ENCODE peak calls at places on chromosomes 5 and 9, in six cellular contexts. One of them, this sample, is unnamed.

GRCh38 chr5:9927106-9927505 is 297.0 kb upstream of the TAS2R1 start:
- DNase-seq in hepatocyte: no peak
- DNase-seq in GM03348: peak; percentile 15
- DNase-seq in HuH-7: no peak
- DNase-seq in spleen: no peak
- DNase-seq in activated CD4-positive, alpha-beta memory T cell treated with anti-CD3 and anti-CD28 coated beads for 36 hours: no peak
- DNase-seq in this sample: no peak

GRCh38 chr9:137720571-137721110 is 101.8 kb downstream of the EHMT1 start:
- DNase-seq in activated CD4-positive, alpha-beta memory T cell treated with anti-CD3 and anti-CD28 coated beads for 36 hours: no peak
- DNase-seq in hepatocyte: no peak
- DNase-seq in HuH-7: peak; percentile 30
- DNase-seq in spleen: no peak
- DNase-seq in GM03348: no peak
- DNase-seq in this sample: no peak

GRCh38 chr9:14424983-14425382 is 111.0 kb upstream of the NFIB start:
- DNase-seq in GM03348: no peak
- DNase-seq in hepatocyte: no peak
- DNase-seq in spleen: no peak
- DNase-seq in HuH-7: no peak
- DNase-seq in activated CD4-positive, alpha-beta memory T cell treated with anti-CD3 and anti-CD28 coated beads for 36 hours: no peak
- DNase-seq in this sample: no peak

GRCh38 chr5:67383451-67383850 is 186.9 kb upstream of the CD180 start:
- DNase-seq in GM03348: no peak
- DNase-seq in activated CD4-positive, alpha-beta memory T cell treated with anti-CD3 and anti-CD28 coated beads for 36 hours: no peak
- DNase-seq in hepatocyte: no peak
- DNase-seq in spleen: no peak
- DNase-seq in HuH-7: no peak
- DNase-seq in this sample: no peak

GRCh38 chr5:39148983-39149534 is 70.3 kb downstream of the FYB1 start:
- DNase-seq in GM03348: peak; percentile 34
- DNase-seq in HuH-7: no peak
- DNase-seq in activated CD4-positive, alpha-beta memory T cell treated with anti-CD3 and anti-CD28 coated beads for 36 hours: no peak
- DNase-seq in spleen: no peak
- DNase-seq in hepatocyte: no peak
- DNase-seq in this sample: no peak

GRCh38 chr5:108637110-108637509 is 110.6 kb upstream of the FER start:
- DNase-seq in HuH-7: no peak
- DNase-seq in spleen: no peak
- DNase-seq in GM03348: peak; percentile 24
- DNase-seq in activated CD4-positive, alpha-beta memory T cell treated with anti-CD3 and anti-CD28 coated beads for 36 hours: no peak
- DNase-seq in hepatocyte: no peak
- DNase-seq in this sample: no peak

GRCh38 chr5:8436919-8437318 is 568.0 kb downstream of the MTRR start:
- DNase-seq in hepatocyte: no peak
- DNase-seq in activated CD4-positive, alpha-beta memory T cell treated with anti-CD3 and anti-CD28 coated beads for 36 hours: no peak
- DNase-seq in spleen: no peak
- DNase-seq in GM03348: no peak
- DNase-seq in HuH-7: no peak
- DNase-seq in this sample: no peak

GRCh38 chr9:18746631-18747030 is 272.7 kb downstream of the ADAMTSL1 start:
- DNase-seq in GM03348: no peak
- DNase-seq in spleen: no peak
- DNase-seq in HuH-7: no peak
- DNase-seq in activated CD4-positive, alpha-beta memory T cell treated with anti-CD3 and anti-CD28 coated beads for 36 hours: no peak
- DNase-seq in hepatocyte: no peak
- DNase-seq in this sample: no peak

GRCh38 chr5:16894236-16895057 is 41.6 kb downstream of the MYO10 start:
- DNase-seq in HuH-7: peak; percentile 28
- DNase-seq in hepatocyte: peak; percentile 81
- DNase-seq in activated CD4-positive, alpha-beta memory T cell treated with anti-CD3 and anti-CD28 coated beads for 36 hours: no peak
- DNase-seq in GM03348: peak; percentile 39
- DNase-seq in spleen: no peak
- DNase-seq in this sample: no peak

GRCh38 chr5:96661101-96661840 is 905 bp upstream of the CAST start:
- DNase-seq in spleen: peak; percentile 78
- DNase-seq in hepatocyte: peak; percentile 38
- DNase-seq in activated CD4-positive, alpha-beta memory T cell treated with anti-CD3 and anti-CD28 coated beads for 36 hours: peak; percentile 62
- DNase-seq in HuH-7: peak; percentile 23
- DNase-seq in GM03348: peak; percentile 32
- DNase-seq in this sample: no peak

GRCh38 chr5:173187054-173187743 is 42.9 kb downstream of the BNIP1 start:
- DNase-seq in spleen: no peak
- DNase-seq in HuH-7: no peak
- DNase-seq in activated CD4-positive, alpha-beta memory T cell treated with anti-CD3 and anti-CD28 coated beads for 36 hours: peak; percentile 25
- DNase-seq in GM03348: no peak
- DNase-seq in hepatocyte: no peak
- DNase-seq in this sample: no peak

GRCh38 chr5:138508958-138509357 is 34.1 kb downstream of the ETF1 start:
- DNase-seq in activated CD4-positive, alpha-beta memory T cell treated with anti-CD3 and anti-CD28 coated beads for 36 hours: no peak
- DNase-seq in hepatocyte: no peak
- DNase-seq in HuH-7: no peak
- DNase-seq in GM03348: no peak
- DNase-seq in spleen: no peak
- DNase-seq in this sample: no peak

GRCh38 chr9:109031241-109031640 is 17.9 kb upstream of the CTNNAL1 start:
- DNase-seq in GM03348: peak; percentile 25
- DNase-seq in spleen: no peak
- DNase-seq in HuH-7: no peak
- DNase-seq in hepatocyte: no peak
- DNase-seq in activated CD4-positive, alpha-beta memory T cell treated with anti-CD3 and anti-CD28 coated beads for 36 hours: no peak
- DNase-seq in this sample: no peak

GRCh38 chr9:14843163-14843562 is 67.1 kb downstream of the FREM1 start:
- DNase-seq in hepatocyte: no peak
- DNase-seq in HuH-7: no peak
- DNase-seq in activated CD4-positive, alpha-beta memory T cell treated with anti-CD3 and anti-CD28 coated beads for 36 hours: no peak
- DNase-seq in GM03348: no peak
- DNase-seq in spleen: no peak
- DNase-seq in this sample: no peak

GRCh38 chr5:112165897-112166737 is 253.0 kb downstream of the EPB41L4A start:
- DNase-seq in HuH-7: no peak
- DNase-seq in spleen: no peak
- DNase-seq in GM03348: no peak
- DNase-seq in hepatocyte: peak; percentile 39
- DNase-seq in activated CD4-positive, alpha-beta memory T cell treated with anti-CD3 and anti-CD28 coated beads for 36 hours: no peak
- DNase-seq in this sample: no peak

GRCh38 chr5:94378062-94378461 is 240.3 kb downstream of the KIAA0825 start:
- DNase-seq in hepatocyte: no peak
- DNase-seq in spleen: no peak
- DNase-seq in HuH-7: no peak
- DNase-seq in GM03348: no peak
- DNase-seq in activated CD4-positive, alpha-beta memory T cell treated with anti-CD3 and anti-CD28 coated beads for 36 hours: no peak
- DNase-seq in this sample: no peak

GRCh38 chr5:52497133-52497693 is 290.5 kb upstream of the ITGA1 start:
- DNase-seq in activated CD4-positive, alpha-beta memory T cell treated with anti-CD3 and anti-CD28 coated beads for 36 hours: no peak
- DNase-seq in hepatocyte: no peak
- DNase-seq in spleen: no peak
- DNase-seq in HuH-7: no peak
- DNase-seq in GM03348: no peak
- DNase-seq in this sample: no peak

GRCh38 chr9:11966804-11967203 is 726.4 kb upstream of the TYRP1 start:
- DNase-seq in hepatocyte: no peak
- DNase-seq in HuH-7: no peak
- DNase-seq in activated CD4-positive, alpha-beta memory T cell treated with anti-CD3 and anti-CD28 coated beads for 36 hours: no peak
- DNase-seq in GM03348: no peak
- DNase-seq in spleen: no peak
- DNase-seq in this sample: no peak

GRCh38 chr5:53035868-53036381 is 46.8 kb downstream of the ITGA2 start:
- DNase-seq in spleen: no peak
- DNase-seq in activated CD4-positive, alpha-beta memory T cell treated with anti-CD3 and anti-CD28 coated beads for 36 hours: no peak
- DNase-seq in HuH-7: no peak
- DNase-seq in GM03348: no peak
- DNase-seq in hepatocyte: no peak
- DNase-seq in this sample: no peak

GRCh38 chr5:6903934-6904333 is 190.7 kb downstream of the TENT4A start:
- DNase-seq in activated CD4-positive, alpha-beta memory T cell treated with anti-CD3 and anti-CD28 coated beads for 36 hours: no peak
- DNase-seq in HuH-7: no peak
- DNase-seq in spleen: no peak
- DNase-seq in hepatocyte: no peak
- DNase-seq in GM03348: no peak
- DNase-seq in this sample: no peak

GRCh38 chr5:178348356-178349146 is 115.9 kb upstream of the PHYKPL start:
- DNase-seq in hepatocyte: no peak
- DNase-seq in activated CD4-positive, alpha-beta memory T cell treated with anti-CD3 and anti-CD28 coated beads for 36 hours: no peak
- DNase-seq in spleen: no peak
- DNase-seq in HuH-7: no peak
- DNase-seq in GM03348: no peak
- DNase-seq in this sample: no peak

GRCh38 chr5:128341056-128341455 is 197.0 kb downstream of the FBN2 start:
- DNase-seq in spleen: no peak
- DNase-seq in GM03348: peak; percentile 11
- DNase-seq in HuH-7: no peak
- DNase-seq in activated CD4-positive, alpha-beta memory T cell treated with anti-CD3 and anti-CD28 coated beads for 36 hours: no peak
- DNase-seq in hepatocyte: peak; percentile 16
- DNase-seq in this sample: no peak

GRCh38 chr5:160525471-160526261 is 104.0 kb downstream of the PTTG1 start:
- DNase-seq in activated CD4-positive, alpha-beta memory T cell treated with anti-CD3 and anti-CD28 coated beads for 36 hours: no peak
- DNase-seq in GM03348: no peak
- DNase-seq in hepatocyte: no peak
- DNase-seq in spleen: no peak
- DNase-seq in HuH-7: no peak
- DNase-seq in this sample: no peak

GRCh38 chr5:16886366-16886736 is 49.7 kb downstream of the MYO10 start:
- DNase-seq in activated CD4-positive, alpha-beta memory T cell treated with anti-CD3 and anti-CD28 coated beads for 36 hours: no peak
- DNase-seq in hepatocyte: no peak
- DNase-seq in HuH-7: no peak
- DNase-seq in spleen: no peak
- DNase-seq in GM03348: peak; percentile 84
- DNase-seq in this sample: no peak